ENCODE peak calls at places on chromosomes 11 and 22, in nine cellular contexts. D, P, G, L, I, X, V, B and M are unnamed samples.

GRCh38 chr11:85745626-85746025 is 59.6 kb upstream of the CCDC89 start:
- DNase-seq in D (no peak), P (no peak), G (no peak), L (no peak), I (no peak), X (no peak), V (no peak), B (no peak), M (no peak)

GRCh38 chr11:72038491-72038890 is 39.8 kb downstream of the IL18BP start:
- DNase-seq in D (no peak), P (peak; percentile 75), G (peak; percentile 67), L (no peak), I (peak; percentile 47), X (peak; percentile 61), V (peak; percentile 93), B (no peak), M (peak; percentile 84)

GRCh38 chr22:39117585-39118191 is 20.6 kb downstream of the APOBEC3H start:
- DNase-seq in D (peak; percentile 54), P (peak; percentile 32), G (no peak), L (peak; percentile 68), I (peak; percentile 44), X (peak; percentile 81), V (no peak), B (peak; percentile 83), M (peak; percentile 71)

GRCh38 chr22:34105461-34106062 is 185.3 kb upstream of the LARGE1 start:
- DNase-seq in D (peak; percentile 67), P (peak; percentile 43), G (peak; percentile 53), L (peak; percentile 18), I (peak; percentile 40), X (peak; percentile 57), V (no peak), B (no peak), M (no peak)

GRCh38 chr11:44817207-44817944 is 90.6 kb downstream of the TSPAN18 start:
- DNase-seq in D (no peak), P (no peak), G (no peak), L (no peak), I (no peak), X (no peak), V (no peak), B (peak; percentile 28), M (no peak)

GRCh38 chr11:58301576-58301975 is 33.5 kb upstream of the OR10W1 start:
- DNase-seq in D (no peak), P (no peak), G (no peak), L (no peak), I (no peak), X (no peak), V (no peak), B (no peak), M (peak; percentile 7)

GRCh38 chr11:102564110-102564509 is 33.6 kb upstream of the MMP7 start:
- DNase-seq in D (no peak), P (no peak), G (no peak), L (no peak), I (no peak), X (no peak), V (no peak), B (no peak), M (peak; percentile 75)

GRCh38 chr11:109794501-109794900 is 298.7 kb upstream of the ZC3H12C start:
- DNase-seq in D (no peak), P (no peak), G (no peak), L (no peak), I (no peak), X (no peak), V (no peak), B (no peak), M (no peak)

GRCh38 chr11:2794419-2794795 is 91.2 kb downstream of the CDKN1C start:
- DNase-seq in D (peak; percentile 29), P (no peak), G (peak; percentile 9), L (no peak), I (peak; percentile 16), X (no peak), V (peak; percentile 81), B (peak; percentile 38), M (no peak)

GRCh38 chr11:82771781-82772180 is 38.1 kb upstream of the FAM181B start:
- DNase-seq in D (no peak), P (no peak), G (no peak), L (no peak), I (no peak), X (no peak), V (no peak), B (no peak), M (no peak)

GRCh38 chr11:121654506-121655480 is 202.0 kb upstream of the SORL1-AS1 start:
- DNase-seq in D (no peak), P (no peak), G (no peak), L (no peak), I (no peak), X (no peak), V (no peak), B (no peak), M (peak; percentile 33)

GRCh38 chr11:62433141-62433543 is 14.3 kb downstream of the SCGB1A1 start:
- DNase-seq in D (no peak), P (no peak), G (no peak), L (no peak), I (no peak), X (no peak), V (no peak), B (no peak), M (peak; percentile 35)

GRCh38 chr11:61281581-61282250 is 13.4 kb downstream of the VWCE start:
- DNase-seq in D (no peak), P (no peak), G (peak; percentile 27), L (peak; percentile 74), I (peak; percentile 27), X (peak; percentile 81), V (no peak), B (no peak), M (peak; percentile 34)

GRCh38 chr22:25628494-25628893 is 64.0 kb downstream of the GRK3 start:
- DNase-seq in D (no peak), P (no peak), G (no peak), L (no peak), I (no peak), X (no peak), V (no peak), B (no peak), M (no peak)

GRCh38 chr11:14356342-14356741 is 2.6 kb downstream of the RRAS2 start:
- DNase-seq in D (no peak), P (no peak), G (no peak), L (no peak), I (no peak), X (no peak), V (no peak), B (no peak), M (no peak)

GRCh38 chr22:44019846-44020245 is 4.3 kb upstream of the PARVB start:
- DNase-seq in D (no peak), P (peak; percentile 58), G (peak; percentile 44), L (no peak), I (no peak), X (no peak), V (no peak), B (no peak), M (no peak)

GRCh38 chr11:66081505-66081904 is 11.4 kb downstream of the PACS1 start:
- DNase-seq in D (peak; percentile 63), P (peak; percentile 29), G (peak; percentile 41), L (no peak), I (peak; percentile 88), X (peak; percentile 74), V (peak; percentile 93), B (peak; percentile 93), M (peak; percentile 75)

GRCh38 chr11:16881074-16881709 is 133.0 kb downstream of the PLEKHA7 start:
- DNase-seq in D (no peak), P (peak; percentile 70), G (peak; percentile 65), L (no peak), I (peak; percentile 84), X (no peak), V (peak; percentile 90), B (no peak), M (no peak)

GRCh38 chr11:24357620-24358386 is 139.1 kb upstream of the LUZP2 start:
- DNase-seq in D (no peak), P (no peak), G (no peak), L (no peak), I (no peak), X (no peak), V (no peak), B (no peak), M (no peak)

GRCh38 chr11:60914620-60915249 is 777 bp downstream of the TMEM109 start:
- DNase-seq in D (peak; percentile 64), P (no peak), G (no peak), L (no peak), I (peak; percentile 39), X (peak; percentile 38), V (no peak), B (no peak), M (peak; percentile 20)

GRCh38 chr11:3738241-3738640 is 59.1 kb downstream of the NUP98 start:
- DNase-seq in D (no peak), P (no peak), G (no peak), L (no peak), I (no peak), X (no peak), V (no peak), B (no peak), M (peak; percentile 37)

GRCh38 chr11:84947970-84948600 is 679.1 kb downstream of the DLG2 start:
- DNase-seq in D (no peak), P (no peak), G (no peak), L (no peak), I (no peak), X (no peak), V (no peak), B (no peak), M (peak; percentile 9)

GRCh38 chr11:118339281-118340045 is 3.0 kb downstream of the CD3D start:
- DNase-seq in D (no peak), P (no peak), G (no peak), L (no peak), I (no peak), X (no peak), V (no peak), B (no peak), M (no peak)
- H3K4me3 ChIP-seq in D (no peak overlapping the region), P (no peak overlapping the region), G (no peak overlapping the region), L (no peak overlapping the region), I (no peak overlapping the region), X (peak overlapping the region; percentile 2), V (no peak overlapping the region), B (no peak overlapping the region), M (no peak overlapping the region)

DNA sequence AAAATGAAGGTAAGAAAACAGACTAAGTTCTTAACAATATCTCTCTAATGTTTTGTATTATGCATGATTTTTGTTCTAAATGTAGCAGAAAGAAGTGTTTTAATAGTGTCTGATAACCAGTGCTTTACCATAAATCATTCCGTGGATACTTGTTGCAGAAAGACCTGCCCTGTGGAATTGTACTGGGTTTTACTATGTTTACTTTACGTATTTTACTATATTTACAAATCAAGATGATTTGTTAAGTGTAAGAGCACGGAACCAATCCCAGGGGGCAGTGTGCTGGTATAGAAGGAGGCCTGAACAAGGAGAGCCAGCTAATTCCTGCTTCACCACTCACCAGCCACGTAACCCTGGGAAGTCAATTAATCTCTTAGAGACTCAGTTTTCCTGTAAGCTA is 1.4 kb downstream of the HTR3B start:
- DNase-seq in D (no peak), P (no peak), G (no peak), L (peak; percentile 44), I (peak; percentile 33), X (peak; percentile 72), V (no peak), B (no peak), M (peak; percentile 80)
- TF ChIP-seq CTCF in D (no peak), P (no peak), G (peak; percentile 17), L (peak; percentile 60), I (no peak), X (peak; percentile 36), V (no peak), B (no peak), M (peak; percentile 42)

GRCh38 chr22:48140261-48140660 is 1377.8 kb downstream of the TBC1D22A start:
- DNase-seq in D (no peak), P (no peak), G (no peak), L (no peak), I (no peak), X (no peak), V (peak; percentile 74), B (no peak), M (no peak)
- H3K4me3 ChIP-seq in D (no peak overlapping the region), P (no peak overlapping the region), G (no peak overlapping the region), L (no peak overlapping the region), I (no peak overlapping the region), X (no peak overlapping the region), V (no peak overlapping the region), B (no peak overlapping the region), M (no peak overlapping the region)

GRCh38 chr22:31185056-31185455 is 25.1 kb downstream of the RNF185 start:
- DNase-seq in D (no peak), P (no peak), G (no peak), L (no peak), I (no peak), X (no peak), V (no peak), B (no peak), M (peak; percentile 18)
- TF ChIP-seq CTCF in D (no peak), P (no peak), G (no peak), L (no peak), I (no peak), X (no peak), V (no peak), B (no peak), M (no peak)